ENCODE peak calls at places on chromosome 21, in six cellular contexts. One of them, this sample, is unnamed.

GRCh38 chr21:38802050-38803026 is 3.4 kb upstream of the ETS2 start:
- DNase-seq in AML-193: no peak
- DNase-seq in Kasumi-1: no peak
- DNase-seq in EL: no peak
- DNase-seq in NT2/D1: no peak
- DNase-seq in adipocyte: no peak
- DNase-seq in this sample: no peak

GRCh38 chr21:24418671-24419070 is 1188.6 kb downstream of the MRPL39 start:
- DNase-seq in AML-193: no peak
- DNase-seq in Kasumi-1: no peak
- DNase-seq in EL: no peak
- DNase-seq in NT2/D1: no peak
- DNase-seq in adipocyte: no peak
- DNase-seq in this sample: no peak

GRCh38 chr21:43340491-43341348 is 86.2 kb downstream of the SIK1 start:
- DNase-seq in AML-193: no peak
- DNase-seq in Kasumi-1: no peak
- DNase-seq in EL: peak; percentile 91
- DNase-seq in NT2/D1: peak; percentile 51
- DNase-seq in adipocyte: peak; percentile 77
- DNase-seq in this sample: no peak

GRCh38 chr21:31630062-31630711 is 29.3 kb upstream of the SOD1 start:
- DNase-seq in AML-193: no peak
- DNase-seq in Kasumi-1: no peak
- DNase-seq in EL: peak; percentile 93
- DNase-seq in NT2/D1: no peak
- DNase-seq in adipocyte: no peak
- DNase-seq in this sample: no peak

GRCh38 chr21:42654179-42654912 is 925 bp downstream of the PDE9A start:
- DNase-seq in AML-193: no peak
- DNase-seq in Kasumi-1: peak; percentile 16
- DNase-seq in EL: no peak
- DNase-seq in NT2/D1: no peak
- DNase-seq in adipocyte: no peak
- DNase-seq in this sample: no peak

GRCh38 chr21:34510148-34511142 is 1.6 kb downstream of the KCNE1 start:
- DNase-seq in AML-193: peak; percentile 68
- DNase-seq in Kasumi-1: peak; percentile 63
- DNase-seq in EL: peak; percentile 70
- DNase-seq in NT2/D1: peak; percentile 80
- DNase-seq in adipocyte: peak; percentile 72
- DNase-seq in this sample: no peak

GRCh38 chr21:29674343-29674742 is 265.5 kb downstream of the GRIK1 start:
- DNase-seq in AML-193: no peak
- DNase-seq in Kasumi-1: no peak
- DNase-seq in EL: no peak
- DNase-seq in NT2/D1: no peak
- DNase-seq in adipocyte: no peak
- DNase-seq in this sample: no peak

GRCh38 chr21:27636671-27637070 is 669.8 kb upstream of the ADAMTS5 start:
- DNase-seq in AML-193: no peak
- DNase-seq in Kasumi-1: no peak
- DNase-seq in EL: no peak
- DNase-seq in NT2/D1: no peak
- DNase-seq in adipocyte: no peak
- DNase-seq in this sample: no peak

GRCh38 chr21:23694396-23694795 is 1912.9 kb downstream of the MRPL39 start:
- DNase-seq in AML-193: no peak
- DNase-seq in Kasumi-1: peak; percentile 43
- DNase-seq in EL: no peak
- DNase-seq in NT2/D1: no peak
- DNase-seq in adipocyte: no peak
- DNase-seq in this sample: no peak

This sample was measured in dorsolateral prefrontal cortex.